ENCODE peak calls at places on chromosomes 7 and 10, in seven cellular contexts. M, I, W, H, B, T and X are unnamed samples. For H3K9me3, the result is how much of the 10 kb centered on the place peaks cover.

GRCh38 chr10:46287846-46288480 is 1.2 kb downstream of the ANTXRL start:
- DNase-seq in M (no peak), I (no peak), W (no peak), H (peak), B (no peak), T (no peak), X (no peak)

GRCh38 chr10:61904711-61905445 is 3.4 kb downstream of the ARID5B start:
- DNase-seq in M (peak), I (no peak), W (no peak), H (peak), B (no peak), T (no peak), X (peak)

GRCh38 chr7:1054438-1055083 is 10.2 kb downstream of the GPR146 start:
- DNase-seq in M (no peak), I (no peak), W (peak), H (no peak), B (no peak), T (peak), X (no peak)

GRCh38 chr7:112071856-112072255 is 134.3 kb downstream of the DOCK4 start:
- DNase-seq in M (peak), I (no peak), W (no peak), H (no peak), B (no peak), T (no peak), X (no peak)

GRCh38 chr7:94888542-94888941 is 18.9 kb upstream of the PPP1R9A start:
- DNase-seq in M (no peak), I (no peak), W (peak), H (peak), B (peak), T (no peak), X (peak)

GRCh38 chr7:127252736-127253288 is at the start of gene GRM8:
- DNase-seq in M (peak), I (peak), W (peak), H (no peak), B (no peak), T (peak), X (peak)

GRCh38 chr7:149720372-149721083 is 52.9 kb downstream of the ZNF467 start:
- DNase-seq in M (no peak), I (no peak), W (no peak), H (peak), B (no peak), T (peak), X (peak)

GRCh38 chr10:80187465-80188409 is 17.6 kb downstream of the ANXA11 start:
- DNase-seq in M (no peak), I (no peak), W (no peak), H (peak), B (no peak), T (no peak), X (no peak)

GRCh38 chr7:29139796-29140195 is 6.5 kb downstream of the CPVL start:
- DNase-seq in M (no peak), I (no peak), W (no peak), H (no peak), B (no peak), T (no peak), X (no peak)

GRCh38 chr10:21519981-21520436 is 5.5 kb downstream of the SKIDA1 start:
- DNase-seq in M (peak), I (no peak), W (no peak), H (no peak), B (no peak), T (no peak), X (no peak)

GRCh38 chr7:87395442-87396020 is 50.1 kb downstream of the CROT start:
- DNase-seq in M (no peak), I (no peak), W (no peak), H (no peak), B (no peak), T (no peak), X (no peak)

GRCh38 chr10:101217450-101218281 is 11.6 kb downstream of the LBX1 start:
- DNase-seq in M (peak), I (peak), W (no peak), H (no peak), B (no peak), T (peak), X (peak)

GRCh38 chr10:114206902-114207301 is 27.7 kb downstream of the TDRD1 start:
- DNase-seq in M (no peak), I (no peak), W (no peak), H (no peak), B (no peak), T (no peak), X (no peak)

GRCh38 chr7:10181996-10182395 is 791.7 kb upstream of the PHF14 start:
- DNase-seq in M (no peak), I (no peak), W (no peak), H (no peak), B (no peak), T (no peak), X (no peak)

GRCh38 chr10:129927351-129928120 is 36.5 kb downstream of the EBF3 start:
- DNase-seq in M (no peak), I (no peak), W (no peak), H (no peak), B (no peak), T (no peak), X (no peak)

GRCh38 chr10:114252883-114253282 is 13.8 kb downstream of the VWA2 start:
- DNase-seq in M (no peak), I (no peak), W (no peak), H (no peak), B (no peak), T (no peak), X (no peak)

GRCh38 chr10:3090914-3091313 is 23.6 kb downstream of the PFKP start:
- DNase-seq in M (peak), I (no peak), W (no peak), H (peak), B (peak), T (no peak), X (peak)

GRCh38 chr7:45147858-45148652 is 9.5 kb upstream of the RAMP3 start:
- DNase-seq in M (no peak), I (no peak), W (no peak), H (no peak), B (no peak), T (peak), X (peak)

GRCh38 chr7:20785211-20786048 is 1.3 kb downstream of the SP8 start:
- DNase-seq in M (no peak), I (peak), W (no peak), H (no peak), B (no peak), T (peak), X (no peak)

GRCh38 chr10:114709966-114710365 is 51.9 kb upstream of the ABLIM1 start:
- DNase-seq in M (peak), I (no peak), W (no peak), H (no peak), B (no peak), T (no peak), X (no peak)

DNA sequence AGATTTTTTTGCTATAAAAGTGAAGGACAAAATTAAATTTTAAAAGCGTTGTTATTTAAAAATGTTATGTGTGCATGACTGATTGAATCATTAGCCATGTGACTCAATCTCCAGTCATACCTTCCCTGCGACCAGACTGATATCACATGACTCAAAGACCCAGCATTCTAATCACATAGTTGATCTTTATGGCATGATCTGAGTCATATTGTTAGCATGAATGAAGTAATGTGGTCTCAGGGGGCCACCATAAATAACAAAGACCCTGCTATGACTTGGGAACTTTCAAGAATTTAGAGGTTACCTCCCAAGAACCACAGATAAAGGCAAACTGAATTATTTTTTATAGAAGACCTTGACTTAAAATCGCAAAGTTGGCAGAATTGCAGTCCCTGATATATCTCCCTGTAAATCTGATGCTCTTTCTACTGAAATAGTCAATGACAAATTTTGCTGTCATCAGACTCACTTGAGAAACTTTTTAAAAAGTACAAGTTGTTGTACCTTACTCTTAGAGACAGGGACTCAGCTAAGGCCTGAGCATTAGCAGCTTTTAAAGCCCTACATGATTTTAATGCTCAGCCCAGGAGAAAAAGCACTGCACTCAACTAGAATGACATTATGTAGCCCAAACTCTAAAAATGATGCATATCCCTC is 717.3 kb downstream of the XPNPEP1 start:
- DNase-seq in M (peak), I (no peak), W (no peak), H (no peak), B (no peak), T (no peak), X (no peak)
- H3K9me3 ChIP-seq in M (under half), I (under half), W (under half), H (under half), B (under half), T (under half), X (under half)

DNA sequence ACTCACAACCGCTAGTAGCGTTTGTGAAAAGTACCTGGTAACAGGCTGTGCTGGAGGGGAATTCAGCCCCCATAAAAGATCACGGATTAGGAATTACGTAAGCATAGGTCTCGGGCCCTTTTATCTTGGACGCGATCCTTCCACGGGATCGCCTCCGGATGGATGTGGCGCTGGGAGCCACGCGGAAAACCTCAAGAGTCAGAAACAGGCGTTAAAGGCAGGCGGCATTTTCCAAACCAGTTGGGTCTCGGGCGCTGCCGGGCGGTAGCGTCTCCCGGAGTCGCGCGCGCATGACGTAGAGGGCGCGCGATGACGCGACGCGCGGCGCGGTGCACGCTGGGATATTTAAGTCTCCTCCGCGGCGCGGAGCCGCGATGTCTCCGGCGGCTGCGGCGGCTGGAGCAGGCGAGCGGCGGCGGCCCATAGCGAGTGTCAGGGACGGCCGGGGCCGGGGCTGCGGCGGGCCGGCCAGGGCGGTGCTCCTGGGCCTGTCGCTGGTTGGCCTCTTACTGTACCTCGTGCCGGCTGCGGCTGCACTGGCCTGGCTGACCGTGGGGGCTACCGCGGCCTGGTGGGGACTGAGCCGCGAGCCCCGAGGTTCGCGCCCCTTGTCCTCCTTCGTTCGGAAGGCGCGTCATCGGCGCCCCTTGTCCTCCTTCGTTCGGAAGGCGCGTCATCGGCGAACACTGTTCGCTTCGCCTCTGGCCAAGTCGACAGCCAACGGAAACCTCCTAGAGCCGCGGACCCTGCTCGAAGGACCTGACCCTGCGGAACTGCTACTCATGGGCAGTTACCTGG is at the start of gene POM121:
- DNase-seq in M (peak), I (peak), W (peak), H (peak), B (peak), T (peak), X (peak)
- TF ChIP-seq POLR2A in M (peak), I (peak), W (peak), H (no peak), B (peak), T (peak), X (peak)

DNA sequence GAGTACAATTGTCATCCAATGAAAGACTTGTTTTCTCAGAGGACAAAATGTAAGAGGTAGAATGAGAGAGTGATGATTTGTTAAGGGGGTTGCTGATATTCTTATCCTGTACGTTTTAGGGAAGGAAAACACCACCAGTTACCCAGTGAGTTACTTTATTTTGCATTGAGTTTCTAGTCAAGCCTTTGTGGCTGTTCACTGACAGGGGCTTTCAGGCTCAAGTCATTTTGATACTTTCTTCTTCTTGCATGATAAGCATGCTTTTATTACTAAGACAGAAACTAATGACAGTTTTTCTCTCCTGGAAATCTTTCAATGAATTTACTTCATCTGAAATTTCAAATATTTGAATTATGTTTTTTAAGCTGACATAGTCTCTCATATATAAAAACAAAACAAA is 710.2 kb upstream of the POM121L12 start:
- DNase-seq in M (no peak), I (no peak), W (no peak), H (no peak), B (no peak), T (no peak), X (no peak)
- H3K9me3 ChIP-seq in M (under half), I (under half), W (under half), H (under half), B (under half), T (under half), X (under half)

GRCh38 chr7:74064696-74065095 is 18.9 kb upstream of the LIMK1 start:
- DNase-seq in M (no peak), I (no peak), W (no peak), H (no peak), B (no peak), T (no peak), X (no peak)

GRCh38 chr7:74059681-74060588 is 23.7 kb upstream of the LIMK1 start:
- DNase-seq in M (no peak), I (no peak), W (no peak), H (peak), B (peak), T (peak), X (peak)

GRCh38 chr7:74063646-74064045 is 20.0 kb upstream of the LIMK1 start:
- DNase-seq in M (no peak), I (no peak), W (no peak), H (no peak), B (no peak), T (no peak), X (no peak)

GRCh38 chr7:74063223-74063641 is 20.4 kb upstream of the LIMK1 start:
- DNase-seq in M (no peak), I (no peak), W (no peak), H (no peak), B (no peak), T (peak), X (no peak)

GRCh38 chr7:74061840-74062539 is 21.6 kb upstream of the LIMK1 start:
- DNase-seq in M (peak), I (no peak), W (peak), H (peak), B (peak), T (peak), X (peak)
- TF ChIP-seq POLR2A in M (no peak), I (no peak), W (no peak), H (peak), B (no peak), T (peak), X (peak)

GRCh38 chr7:158527495-158527894 is 60.1 kb downstream of the PTPRN2 start:
- DNase-seq in M (no peak), I (no peak), W (no peak), H (no peak), B (no peak), T (no peak), X (no peak)

GRCh38 chr7:158524749-158525635 is 62.6 kb downstream of the PTPRN2 start:
- DNase-seq in M (no peak), I (no peak), W (no peak), H (no peak), B (no peak), T (no peak), X (no peak)

GRCh38 chr7:158526531-158526930 is 61.1 kb downstream of the PTPRN2 start:
- DNase-seq in M (no peak), I (no peak), W (no peak), H (no peak), B (no peak), T (no peak), X (no peak)

GRCh38 chr7:158527038-158527437 is 60.6 kb downstream of the PTPRN2 start:
- DNase-seq in M (no peak), I (no peak), W (no peak), H (no peak), B (no peak), T (peak), X (no peak)

DNA sequence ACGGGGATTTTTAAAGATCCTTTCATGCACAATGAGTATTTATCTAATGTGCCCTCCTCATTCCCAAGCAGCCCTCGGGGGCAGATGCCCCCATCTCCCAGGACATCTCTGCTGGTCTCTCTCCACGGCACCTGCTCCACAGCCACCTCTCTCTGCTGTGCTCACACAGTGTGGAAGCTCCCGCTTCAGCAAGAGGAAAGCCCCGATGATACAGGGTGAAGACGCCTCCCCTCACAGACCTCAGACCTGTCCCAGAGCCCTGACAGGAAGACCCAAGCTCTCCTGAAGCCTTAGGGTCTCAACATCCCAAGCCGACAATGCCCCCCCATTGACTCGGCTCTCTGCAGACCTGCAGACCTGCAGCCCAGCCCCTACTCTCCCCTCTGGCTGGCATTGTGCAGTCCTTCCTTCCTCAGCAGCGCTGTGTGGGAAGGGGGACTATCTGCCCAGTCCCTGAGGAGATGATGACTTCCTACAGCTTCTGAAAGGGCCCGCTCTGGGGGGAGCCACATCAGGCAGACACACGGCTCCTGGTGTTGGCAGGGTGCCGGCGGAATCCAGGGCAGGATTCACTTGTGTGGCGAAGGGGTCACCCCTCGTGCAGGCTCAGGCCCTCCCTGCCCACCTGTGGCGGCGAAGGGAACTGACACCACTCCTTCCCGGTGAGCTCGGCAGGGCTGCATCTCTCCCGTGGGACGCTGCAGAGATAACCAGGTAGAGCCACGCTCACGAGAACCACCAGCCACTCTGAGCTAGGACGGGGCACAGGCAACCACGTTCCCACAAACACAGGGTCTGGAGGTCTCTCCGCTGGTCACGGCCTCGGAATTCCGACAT is 61.8 kb downstream of the PTPRN2 start:
- DNase-seq in M (no peak), I (peak), W (no peak), H (no peak), B (no peak), T (peak), X (no peak)
- H3K9me3 ChIP-seq in M (half or more), I (under half), W (under half), H (under half), B (under half), T (under half), X (under half)

DNA sequence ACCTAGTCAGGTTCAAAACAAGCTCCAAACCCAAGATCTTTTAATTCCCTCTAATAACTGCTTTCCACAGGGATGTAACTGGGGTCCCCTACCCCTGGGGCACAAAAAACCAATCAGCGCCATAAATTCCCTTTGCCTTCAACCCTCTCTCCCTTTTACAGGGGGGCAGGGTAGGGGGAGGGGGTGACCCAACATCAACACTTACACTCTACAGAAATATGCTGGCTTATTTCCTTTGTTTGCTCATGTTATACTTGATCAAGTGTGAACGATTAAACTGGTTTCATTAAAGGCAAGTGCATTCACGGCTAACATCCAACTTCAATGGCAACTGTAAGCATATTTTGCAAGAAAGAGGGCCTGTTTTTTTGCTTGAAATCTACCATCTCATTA is 2.9 kb downstream of the CTBP2 start:
- DNase-seq in M (no peak), I (peak), W (no peak), H (no peak), B (no peak), T (no peak), X (no peak)
- TF ChIP-seq POLR2A in M (no peak), I (no peak), W (no peak), H (no peak), B (no peak), T (no peak), X (no peak)

GRCh38 chr10:1779796-1780195 is 42.5 kb upstream of the ADARB2 start:
- DNase-seq in M (no peak), I (no peak), W (no peak), H (no peak), B (no peak), T (no peak), X (no peak)

GRCh38 chr10:1778570-1778969 is 41.2 kb upstream of the ADARB2 start:
- DNase-seq in M (no peak), I (no peak), W (no peak), H (no peak), B (no peak), T (no peak), X (no peak)

GRCh38 chr10:1774796-1775195 is 37.5 kb upstream of the ADARB2 start:
- DNase-seq in M (no peak), I (no peak), W (no peak), H (no peak), B (no peak), T (no peak), X (no peak)

GRCh38 chr10:1776127-1776662 is 38.9 kb upstream of the ADARB2 start:
- DNase-seq in M (no peak), I (no peak), W (no peak), H (no peak), B (no peak), T (no peak), X (no peak)
- H3K9me3 ChIP-seq in M (under half), I (under half), W (under half), H (under half), B (under half), T (under half), X (under half)

GRCh38 chr10:77201135-77202111 is 436.2 kb downstream of the KCNMA1 start:
- DNase-seq in M (peak), I (no peak), W (no peak), H (no peak), B (no peak), T (no peak), X (no peak)

GRCh38 chr10:77195101-77195500 is 442.5 kb downstream of the KCNMA1 start:
- DNase-seq in M (peak), I (no peak), W (no peak), H (peak), B (no peak), T (no peak), X (no peak)

GRCh38 chr10:77192402-77192801 is 445.2 kb downstream of the KCNMA1 start:
- DNase-seq in M (peak), I (no peak), W (no peak), H (no peak), B (no peak), T (no peak), X (no peak)

GRCh38 chr10:77196616-77197015 is 441.0 kb downstream of the KCNMA1 start:
- DNase-seq in M (no peak), I (no peak), W (no peak), H (no peak), B (no peak), T (no peak), X (no peak)

GRCh38 chr10:77197544-77197943 is 440.1 kb downstream of the KCNMA1 start:
- DNase-seq in M (no peak), I (no peak), W (no peak), H (peak), B (no peak), T (no peak), X (no peak)
- TF ChIP-seq POLR2A in M (no peak), I (no peak), W (no peak), H (no peak), B (no peak), T (no peak), X (no peak)

GRCh38 chr10:38143587-38143986 is 49.5 kb downstream of the ZNF37A start:
- DNase-seq in M (peak), I (no peak), W (no peak), H (no peak), B (no peak), T (no peak), X (no peak)
- H3K9me3 ChIP-seq in M (under half), I (half or more), W (under half), H (under half), B (under half), T (under half), X (under half)

GRCh38 chr7:53740971-53741370 is 705.5 kb downstream of the POM121L12 start:
- DNase-seq in M (no peak), I (no peak), W (no peak), H (no peak), B (no peak), T (no peak), X (no peak)
- TF ChIP-seq POLR2A in M (no peak), I (no peak), W (no peak), H (no peak), B (no peak), T (no peak), X (no peak)